ENCODE peak calls at places on chromosomes 16 and 17, in six cellular contexts. S, B, J, Y, P and R are unnamed samples.

GRCh38 chr16:28183930-28184329 is 27.8 kb downstream of the XPO6 start:
- DNase-seq in S (no peak), B (no peak), J (no peak), Y (no peak), P (no peak), R (no peak)

GRCh38 chr17:44203731-44204452 is 4.2 kb upstream of the ATXN7L3 start:
- DNase-seq in S (peak), B (peak), J (peak), Y (peak), P (no peak), R (peak)

GRCh38 chr16:1913327-1914083 is 4.7 kb downstream of the HS3ST6 start:
- DNase-seq in S (no peak), B (no peak), J (no peak), Y (no peak), P (no peak), R (no peak)

GRCh38 chr16:48450367-48450766 is 65.2 kb upstream of the SIAH1 start:
- DNase-seq in S (no peak), B (no peak), J (no peak), Y (peak), P (no peak), R (peak)

GRCh38 chr16:23388786-23389185 is 64.2 kb downstream of the COG7 start:
- DNase-seq in S (no peak), B (no peak), J (no peak), Y (no peak), P (no peak), R (no peak)

GRCh38 chr17:39174907-39175694 is 9.1 kb upstream of the ARL5C start:
- DNase-seq in S (peak), B (peak), J (peak), Y (peak), P (no peak), R (peak)

GRCh38 chr17:33452797-33453196 is 159.7 kb upstream of the ASIC2 start:
- DNase-seq in S (no peak), B (no peak), J (no peak), Y (no peak), P (no peak), R (no peak)

GRCh38 chr17:66562119-66562518 is 259.7 kb downstream of the PRKCA start:
- DNase-seq in S (no peak), B (no peak), J (no peak), Y (no peak), P (no peak), R (no peak)

GRCh38 chr16:1812732-1813163 is 13.9 kb downstream of the HAGH start:
- DNase-seq in S (peak), B (peak), J (peak), Y (peak), P (no peak), R (peak)

GRCh38 chr16:89902980-89903379 is 15.7 kb upstream of the MC1R start:
- DNase-seq in S (no peak), B (no peak), J (no peak), Y (no peak), P (no peak), R (no peak)

GRCh38 chr16:70348991-70349390 is 2.3 kb downstream of the DDX19A start:
- DNase-seq in S (no peak), B (no peak), J (no peak), Y (peak), P (no peak), R (peak)

GRCh38 chr16:30122621-30123160 is 329 bp downstream of the MAPK3 start:
- DNase-seq in S (no peak), B (no peak), J (peak), Y (no peak), P (no peak), R (peak)

GRCh38 chr16:27718136-27718766 is 168.3 kb downstream of the KATNIP start:
- DNase-seq in S (no peak), B (no peak), J (no peak), Y (no peak), P (no peak), R (no peak)

GRCh38 chr17:6843241-6843890 is 11.8 kb upstream of the TEKT1 start:
- DNase-seq in S (peak), B (peak), J (no peak), Y (peak), P (no peak), R (peak)

GRCh38 chr17:82272495-82273326 is 789 bp downstream of the CSNK1D start:
- DNase-seq in S (no peak), B (no peak), J (peak), Y (no peak), P (no peak), R (peak)

GRCh38 chr17:42407289-42407836 is 15.7 kb downstream of the CAVIN1 start:
- DNase-seq in S (peak), B (no peak), J (peak), Y (peak), P (no peak), R (peak)

GRCh38 chr16:84507011-84507982 is 2.8 kb upstream of the MEAK7 start:
- DNase-seq in S (no peak), B (no peak), J (no peak), Y (no peak), P (no peak), R (no peak)

GRCh38 chr16:48559462-48560211 is 50.3 kb downstream of the N4BP1 start:
- DNase-seq in S (peak), B (no peak), J (no peak), Y (no peak), P (no peak), R (no peak)

GRCh38 chr16:85376292-85377095 is 236.6 kb upstream of the GSE1 start:
- DNase-seq in S (no peak), B (no peak), J (no peak), Y (no peak), P (peak), R (peak)

GRCh38 chr17:9982159-9982558 is 77.1 kb upstream of the RCVRN start:
- DNase-seq in S (no peak), B (no peak), J (no peak), Y (no peak), P (no peak), R (no peak)

GRCh38 chr16:49733278-49734009 is 122.5 kb downstream of the ZNF423 start:
- DNase-seq in S (no peak), B (no peak), J (no peak), Y (no peak), P (no peak), R (no peak)

GRCh38 chr16:50692999-50693781 is at the start of gene NOD2:
- DNase-seq in S (no peak), B (peak), J (peak), Y (no peak), P (no peak), R (peak)

GRCh38 chr17:21388944-21389343 is 12.8 kb downstream of the KCNJ12 start:
- DNase-seq in S (no peak), B (no peak), J (no peak), Y (no peak), P (no peak), R (no peak)

GRCh38 chr16:72865258-72865657 is 182.7 kb downstream of the ZFHX3 start:
- DNase-seq in S (no peak), B (no peak), J (no peak), Y (no peak), P (no peak), R (no peak)

GRCh38 chr17:5464717-5465507 is 3.9 kb downstream of the DHX33 start:
- DNase-seq in S (no peak), B (no peak), J (no peak), Y (no peak), P (no peak), R (no peak)

GRCh38 chr17:2150871-2151270 is 96.0 kb downstream of the HIC1 start:
- DNase-seq in S (no peak), B (no peak), J (no peak), Y (no peak), P (no peak), R (no peak)